ENCODE peak calls at places on chromosomes 11 and 22, in nine cellular contexts. One of them, this sample, is unnamed.

GRCh38 chr11:75346296-75346695 is 5.2 kb downstream of the ARRB1 start:
- DNase-seq in fibroblast of mammary gland: no peak
- DNase-seq in stimulated activated CD4-positive, alpha-beta T cell treated with anti-CD3 and anti-CD28 coated beads, Interleukin-12 subunit alpha, Interleukin-12 subunit beta, amount 100 ng/mL, for 4 hours: no peak
- DNase-seq in LoVo: no peak
- DNase-seq in GM19239: no peak
- DNase-seq in NCI-H774: no peak
- DNase-seq in epithelial cell of esophagus: no peak
- DNase-seq in body of pancreas: no peak
- DNase-seq in Peyer's patch: no peak
- DNase-seq in this sample: no peak

GRCh38 chr22:32909561-32910348 is 108.2 kb downstream of the TIMP3 start:
- DNase-seq in fibroblast of mammary gland: no peak
- DNase-seq in stimulated activated CD4-positive, alpha-beta T cell treated with anti-CD3 and anti-CD28 coated beads, Interleukin-12 subunit alpha, Interleukin-12 subunit beta, amount 100 ng/mL, for 4 hours: no peak
- DNase-seq in LoVo: no peak
- DNase-seq in GM19239: no peak
- DNase-seq in NCI-H774: no peak
- DNase-seq in epithelial cell of esophagus: no peak
- DNase-seq in body of pancreas: no peak
- DNase-seq in Peyer's patch: no peak
- DNase-seq in this sample: no peak

GRCh38 chr22:28075260-28075981 is 156.4 kb upstream of the PITPNB start:
- DNase-seq in fibroblast of mammary gland: peak; percentile 91
- DNase-seq in stimulated activated CD4-positive, alpha-beta T cell treated with anti-CD3 and anti-CD28 coated beads, Interleukin-12 subunit alpha, Interleukin-12 subunit beta, amount 100 ng/mL, for 4 hours: no peak
- DNase-seq in LoVo: no peak
- DNase-seq in GM19239: no peak
- DNase-seq in NCI-H774: no peak
- DNase-seq in epithelial cell of esophagus: peak; percentile 62
- DNase-seq in body of pancreas: peak; percentile 82
- DNase-seq in Peyer's patch: no peak
- DNase-seq in this sample: peak; percentile 50

GRCh38 chr11:47433991-47434786 is 8.0 kb upstream of the PSMC3 start:
- DNase-seq in fibroblast of mammary gland: peak; percentile 87
- DNase-seq in stimulated activated CD4-positive, alpha-beta T cell treated with anti-CD3 and anti-CD28 coated beads, Interleukin-12 subunit alpha, Interleukin-12 subunit beta, amount 100 ng/mL, for 4 hours: no peak
- DNase-seq in LoVo: no peak
- DNase-seq in GM19239: no peak
- DNase-seq in NCI-H774: no peak
- DNase-seq in epithelial cell of esophagus: no peak
- DNase-seq in body of pancreas: peak; percentile 56
- DNase-seq in Peyer's patch: no peak
- DNase-seq in this sample: peak; percentile 53

GRCh38 chr11:121291319-121291718 is 1.3 kb upstream of the SC5D start:
- DNase-seq in fibroblast of mammary gland: no peak
- DNase-seq in stimulated activated CD4-positive, alpha-beta T cell treated with anti-CD3 and anti-CD28 coated beads, Interleukin-12 subunit alpha, Interleukin-12 subunit beta, amount 100 ng/mL, for 4 hours: no peak
- DNase-seq in LoVo: no peak
- DNase-seq in GM19239: no peak
- DNase-seq in NCI-H774: no peak
- DNase-seq in epithelial cell of esophagus: no peak
- DNase-seq in body of pancreas: no peak
- DNase-seq in Peyer's patch: no peak
- DNase-seq in this sample: no peak

GRCh38 chr11:104581246-104581980 is 316.8 kb downstream of the CASP12 start:
- DNase-seq in fibroblast of mammary gland: peak; percentile 69
- DNase-seq in stimulated activated CD4-positive, alpha-beta T cell treated with anti-CD3 and anti-CD28 coated beads, Interleukin-12 subunit alpha, Interleukin-12 subunit beta, amount 100 ng/mL, for 4 hours: no peak
- DNase-seq in LoVo: no peak
- DNase-seq in GM19239: no peak
- DNase-seq in NCI-H774: no peak
- DNase-seq in epithelial cell of esophagus: peak; percentile 52
- DNase-seq in body of pancreas: no peak
- DNase-seq in Peyer's patch: no peak
- DNase-seq in this sample: no peak

GRCh38 chr11:120013325-120014250 is 124.3 kb downstream of the TRIM29 start:
- DNase-seq in fibroblast of mammary gland: peak; percentile 25
- DNase-seq in stimulated activated CD4-positive, alpha-beta T cell treated with anti-CD3 and anti-CD28 coated beads, Interleukin-12 subunit alpha, Interleukin-12 subunit beta, amount 100 ng/mL, for 4 hours: no peak
- DNase-seq in LoVo: peak; percentile 18
- DNase-seq in GM19239: peak; percentile 29
- DNase-seq in NCI-H774: peak; percentile 24
- DNase-seq in epithelial cell of esophagus: peak; percentile 66
- DNase-seq in body of pancreas: peak; percentile 59
- DNase-seq in Peyer's patch: no peak
- DNase-seq in this sample: peak; percentile 55

GRCh38 chr11:61157743-61158142 is 3.5 kb downstream of the VPS37C start:
- DNase-seq in fibroblast of mammary gland: no peak
- DNase-seq in stimulated activated CD4-positive, alpha-beta T cell treated with anti-CD3 and anti-CD28 coated beads, Interleukin-12 subunit alpha, Interleukin-12 subunit beta, amount 100 ng/mL, for 4 hours: no peak
- DNase-seq in LoVo: no peak
- DNase-seq in GM19239: no peak
- DNase-seq in NCI-H774: no peak
- DNase-seq in epithelial cell of esophagus: no peak
- DNase-seq in body of pancreas: no peak
- DNase-seq in Peyer's patch: no peak
- DNase-seq in this sample: no peak

GRCh38 chr11:67058506-67058905 is 1.9 kb downstream of the RHOD start:
- DNase-seq in fibroblast of mammary gland: no peak
- DNase-seq in stimulated activated CD4-positive, alpha-beta T cell treated with anti-CD3 and anti-CD28 coated beads, Interleukin-12 subunit alpha, Interleukin-12 subunit beta, amount 100 ng/mL, for 4 hours: no peak
- DNase-seq in LoVo: no peak
- DNase-seq in GM19239: no peak
- DNase-seq in NCI-H774: no peak
- DNase-seq in epithelial cell of esophagus: no peak
- DNase-seq in body of pancreas: no peak
- DNase-seq in Peyer's patch: no peak
- DNase-seq in this sample: no peak

GRCh38 chr11:27757953-27758352 is 57.7 kb upstream of the BDNF start:
- DNase-seq in fibroblast of mammary gland: peak; percentile 64
- DNase-seq in stimulated activated CD4-positive, alpha-beta T cell treated with anti-CD3 and anti-CD28 coated beads, Interleukin-12 subunit alpha, Interleukin-12 subunit beta, amount 100 ng/mL, for 4 hours: no peak
- DNase-seq in LoVo: no peak
- DNase-seq in GM19239: no peak
- DNase-seq in NCI-H774: no peak
- DNase-seq in epithelial cell of esophagus: peak; percentile 31
- DNase-seq in body of pancreas: no peak
- DNase-seq in Peyer's patch: no peak
- DNase-seq in this sample: no peak

GRCh38 chr11:63767415-63768231 is 952 bp downstream of the ZFTA start:
- DNase-seq in fibroblast of mammary gland: peak; percentile 87
- DNase-seq in stimulated activated CD4-positive, alpha-beta T cell treated with anti-CD3 and anti-CD28 coated beads, Interleukin-12 subunit alpha, Interleukin-12 subunit beta, amount 100 ng/mL, for 4 hours: peak; percentile 28
- DNase-seq in LoVo: peak; percentile 45
- DNase-seq in GM19239: peak; percentile 88
- DNase-seq in NCI-H774: peak; percentile 50
- DNase-seq in epithelial cell of esophagus: peak; percentile 64
- DNase-seq in body of pancreas: peak; percentile 68
- DNase-seq in Peyer's patch: peak; percentile 49
- DNase-seq in this sample: no peak

GRCh38 chr11:9573775-9574555 is 495 bp downstream of the WEE1 start:
- DNase-seq in fibroblast of mammary gland: no peak
- DNase-seq in stimulated activated CD4-positive, alpha-beta T cell treated with anti-CD3 and anti-CD28 coated beads, Interleukin-12 subunit alpha, Interleukin-12 subunit beta, amount 100 ng/mL, for 4 hours: no peak
- DNase-seq in LoVo: no peak
- DNase-seq in GM19239: no peak
- DNase-seq in NCI-H774: no peak
- DNase-seq in epithelial cell of esophagus: no peak
- DNase-seq in body of pancreas: peak; percentile 20
- DNase-seq in Peyer's patch: peak; percentile 26
- DNase-seq in this sample: no peak

GRCh38 chr11:110087820-110088534 is 5.2 kb upstream of the ZC3H12C start:
- DNase-seq in fibroblast of mammary gland: peak; percentile 79
- DNase-seq in stimulated activated CD4-positive, alpha-beta T cell treated with anti-CD3 and anti-CD28 coated beads, Interleukin-12 subunit alpha, Interleukin-12 subunit beta, amount 100 ng/mL, for 4 hours: no peak
- DNase-seq in LoVo: no peak
- DNase-seq in GM19239: no peak
- DNase-seq in NCI-H774: no peak
- DNase-seq in epithelial cell of esophagus: no peak
- DNase-seq in body of pancreas: no peak
- DNase-seq in Peyer's patch: no peak
- DNase-seq in this sample: no peak

GRCh38 chr11:65366340-65366773 is 11.8 kb downstream of the TIGD3 start:
- DNase-seq in fibroblast of mammary gland: peak; percentile 87
- DNase-seq in stimulated activated CD4-positive, alpha-beta T cell treated with anti-CD3 and anti-CD28 coated beads, Interleukin-12 subunit alpha, Interleukin-12 subunit beta, amount 100 ng/mL, for 4 hours: no peak
- DNase-seq in LoVo: peak; percentile 84
- DNase-seq in GM19239: peak; percentile 72
- DNase-seq in NCI-H774: peak; percentile 72
- DNase-seq in epithelial cell of esophagus: peak; percentile 84
- DNase-seq in body of pancreas: peak; percentile 81
- DNase-seq in Peyer's patch: no peak
- DNase-seq in this sample: peak; percentile 51

GRCh38 chr11:73106347-73106746 is 35.8 kb downstream of the FCHSD2 start:
- DNase-seq in fibroblast of mammary gland: no peak
- DNase-seq in stimulated activated CD4-positive, alpha-beta T cell treated with anti-CD3 and anti-CD28 coated beads, Interleukin-12 subunit alpha, Interleukin-12 subunit beta, amount 100 ng/mL, for 4 hours: no peak
- DNase-seq in LoVo: no peak
- DNase-seq in GM19239: no peak
- DNase-seq in NCI-H774: no peak
- DNase-seq in epithelial cell of esophagus: no peak
- DNase-seq in body of pancreas: no peak
- DNase-seq in Peyer's patch: no peak
- DNase-seq in this sample: no peak

GRCh38 chr22:39979048-39979447 is 15.7 kb upstream of the FAM83F start:
- DNase-seq in fibroblast of mammary gland: no peak
- DNase-seq in stimulated activated CD4-positive, alpha-beta T cell treated with anti-CD3 and anti-CD28 coated beads, Interleukin-12 subunit alpha, Interleukin-12 subunit beta, amount 100 ng/mL, for 4 hours: no peak
- DNase-seq in LoVo: no peak
- DNase-seq in GM19239: no peak
- DNase-seq in NCI-H774: no peak
- DNase-seq in epithelial cell of esophagus: no peak
- DNase-seq in body of pancreas: no peak
- DNase-seq in Peyer's patch: no peak
- DNase-seq in this sample: no peak

GRCh38 chr11:18372187-18372586 is 22.2 kb upstream of the LDHA start:
- DNase-seq in fibroblast of mammary gland: no peak
- DNase-seq in stimulated activated CD4-positive, alpha-beta T cell treated with anti-CD3 and anti-CD28 coated beads, Interleukin-12 subunit alpha, Interleukin-12 subunit beta, amount 100 ng/mL, for 4 hours: no peak
- DNase-seq in LoVo: no peak
- DNase-seq in GM19239: no peak
- DNase-seq in NCI-H774: no peak
- DNase-seq in epithelial cell of esophagus: no peak
- DNase-seq in body of pancreas: no peak
- DNase-seq in Peyer's patch: no peak
- DNase-seq in this sample: no peak

GRCh38 chr22:38882480-38882879 is 10.5 kb upstream of the CBX6 start:
- DNase-seq in fibroblast of mammary gland: peak; percentile 38
- DNase-seq in stimulated activated CD4-positive, alpha-beta T cell treated with anti-CD3 and anti-CD28 coated beads, Interleukin-12 subunit alpha, Interleukin-12 subunit beta, amount 100 ng/mL, for 4 hours: no peak
- DNase-seq in LoVo: no peak
- DNase-seq in GM19239: no peak
- DNase-seq in NCI-H774: no peak
- DNase-seq in epithelial cell of esophagus: no peak
- DNase-seq in body of pancreas: peak; percentile 59
- DNase-seq in Peyer's patch: no peak
- DNase-seq in this sample: no peak

GRCh38 chr11:3104051-3104714 is 47.0 kb upstream of the CARS1 start:
- DNase-seq in fibroblast of mammary gland: no peak
- DNase-seq in stimulated activated CD4-positive, alpha-beta T cell treated with anti-CD3 and anti-CD28 coated beads, Interleukin-12 subunit alpha, Interleukin-12 subunit beta, amount 100 ng/mL, for 4 hours: no peak
- DNase-seq in LoVo: no peak
- DNase-seq in GM19239: no peak
- DNase-seq in NCI-H774: no peak
- DNase-seq in epithelial cell of esophagus: no peak
- DNase-seq in body of pancreas: no peak
- DNase-seq in Peyer's patch: no peak
- DNase-seq in this sample: peak; percentile 32

GRCh38 chr22:23608583-23608982 is 23.5 kb downstream of the DRICH1 start:
- DNase-seq in fibroblast of mammary gland: no peak
- DNase-seq in stimulated activated CD4-positive, alpha-beta T cell treated with anti-CD3 and anti-CD28 coated beads, Interleukin-12 subunit alpha, Interleukin-12 subunit beta, amount 100 ng/mL, for 4 hours: no peak
- DNase-seq in LoVo: no peak
- DNase-seq in GM19239: no peak
- DNase-seq in NCI-H774: no peak
- DNase-seq in epithelial cell of esophagus: no peak
- DNase-seq in body of pancreas: no peak
- DNase-seq in Peyer's patch: no peak
- DNase-seq in this sample: no peak